ENCODE peak calls at places on chromosomes 4 and X, in ten cellular contexts. O, E, K, F, Y, P, D, M, A and W are unnamed samples. For H3K4me1, the result is how much of the 10 kb centered on the place peaks cover.

GRCh38 chr4:147340111-147340510 is 140.8 kb upstream of the EDNRA start:
- DNase-seq in O (peak), E (no peak), K (no peak), F (peak), Y (no peak), P (peak), D (no peak), M (no peak), A (no peak), W (no peak)

GRCh38 chrX:51568586-51568985 is 50.1 kb downstream of the CENPVL3 start:
- DNase-seq in O (no peak), E (peak), K (no peak), F (peak), Y (no peak), P (no peak), D (no peak), M (no peak), A (no peak), W (no peak)

GRCh38 chr4:96729641-96730040 is 889.7 kb downstream of the PDHA2 start:
- DNase-seq in O (no peak), E (no peak), K (no peak), F (no peak), Y (no peak), P (no peak), D (no peak), M (no peak), A (no peak), W (no peak)

GRCh38 chrX:29922607-29923006 is 292.8 kb upstream of the MAGEB2 start:
- DNase-seq in O (no peak), E (no peak), K (no peak), F (no peak), Y (no peak), P (no peak), D (no peak), M (no peak), A (no peak), W (no peak)

GRCh38 chr4:104967034-104967401 is 179.7 kb upstream of the TET2 start:
- DNase-seq in O (no peak), E (no peak), K (no peak), F (no peak), Y (no peak), P (no peak), D (no peak), M (peak), A (no peak), W (no peak)

GRCh38 chr4:2817701-2818350 is 24.9 kb downstream of the SH3BP2 start:
- DNase-seq in O (no peak), E (no peak), K (no peak), F (no peak), Y (no peak), P (peak), D (no peak), M (peak), A (no peak), W (no peak)

GRCh38 chr4:24212642-24213041 is 322.8 kb upstream of the PPARGC1A start:
- DNase-seq in O (no peak), E (no peak), K (no peak), F (no peak), Y (no peak), P (no peak), D (no peak), M (no peak), A (no peak), W (no peak)

GRCh38 chr4:182842991-182843390 is 74.2 kb downstream of the DCTD start:
- DNase-seq in O (no peak), E (no peak), K (no peak), F (no peak), Y (no peak), P (no peak), D (no peak), M (no peak), A (no peak), W (no peak)

GRCh38 chr4:153634737-153635353 is 49.2 kb upstream of the TLR2 start:
- DNase-seq in O (no peak), E (peak), K (no peak), F (peak), Y (no peak), P (no peak), D (no peak), M (no peak), A (no peak), W (no peak)

GRCh38 chr4:25821899-25822298 is 40.9 kb downstream of the SEL1L3 start:
- DNase-seq in O (no peak), E (no peak), K (no peak), F (no peak), Y (no peak), P (no peak), D (no peak), M (no peak), A (no peak), W (no peak)

GRCh38 chr4:89929425-89930272 is 35.0 kb downstream of the MMRN1 start:
- DNase-seq in O (no peak), E (no peak), K (no peak), F (no peak), Y (no peak), P (no peak), D (no peak), M (no peak), A (no peak), W (no peak)

DNA sequence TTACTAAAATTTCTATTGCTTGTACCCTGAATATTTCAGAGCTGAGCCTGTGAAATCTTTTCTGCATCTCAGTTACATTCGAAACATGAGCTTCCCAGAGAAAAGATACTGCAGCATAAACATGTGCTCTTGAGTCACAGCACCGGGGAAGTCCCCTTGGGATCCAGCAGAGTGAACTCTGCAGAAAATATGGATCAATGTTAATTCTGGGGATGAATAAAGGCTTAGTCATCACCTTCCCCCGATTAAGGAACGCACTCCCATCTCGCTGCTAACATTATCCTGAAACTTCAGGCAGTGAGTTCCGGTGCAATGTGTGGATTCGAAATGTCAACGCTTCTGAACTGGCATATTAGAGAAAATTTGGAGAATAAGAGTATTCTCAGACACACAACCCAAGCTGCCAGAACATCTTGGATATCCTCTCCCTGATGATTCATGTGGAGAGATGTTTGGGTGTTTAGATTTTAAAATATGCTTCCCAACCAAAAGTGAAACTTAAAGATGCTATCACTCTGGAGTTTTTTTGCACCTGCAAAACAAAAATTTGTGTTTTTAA is 90.8 kb downstream of the IRF2 start:
- DNase-seq in O (peak), E (peak), K (peak), F (peak), Y (peak), P (peak), D (peak), M (peak), A (peak), W (no peak)
- H3K4me1 ChIP-seq in O (under half), E (under half), K (under half), F (under half), Y (under half), P (under half), D (half or more), M (half or more), A (half or more), W (half or more)

GRCh38 chr4:10111067-10111801 is 5.4 kb downstream of the WDR1 start:
- DNase-seq in O (no peak), E (no peak), K (no peak), F (no peak), Y (no peak), P (no peak), D (no peak), M (no peak), A (no peak), W (no peak)

GRCh38 chr4:10113362-10114047 is 3.1 kb downstream of the WDR1 start:
- DNase-seq in O (no peak), E (no peak), K (no peak), F (no peak), Y (no peak), P (no peak), D (no peak), M (no peak), A (no peak), W (no peak)

GRCh38 chr4:10114147-10114546 is 2.5 kb downstream of the WDR1 start:
- DNase-seq in O (no peak), E (no peak), K (no peak), F (no peak), Y (no peak), P (no peak), D (no peak), M (no peak), A (no peak), W (no peak)

GRCh38 chr4:10114607-10115006 is 2.0 kb downstream of the WDR1 start:
- DNase-seq in O (no peak), E (no peak), K (no peak), F (no peak), Y (no peak), P (no peak), D (no peak), M (no peak), A (no peak), W (no peak)

GRCh38 chr4:10112658-10113284 is 3.8 kb downstream of the WDR1 start:
- DNase-seq in O (no peak), E (no peak), K (no peak), F (no peak), Y (no peak), P (no peak), D (no peak), M (no peak), A (no peak), W (no peak)
- TF ChIP-seq POLR2A in O (no peak), E (no peak), K (no peak), F (no peak), Y (no peak), P (no peak), D (no peak), M (no peak), A (no peak), W (no peak)

GRCh38 chr4:85860066-85860465 is 385.1 kb downstream of the ARHGAP24 start:
- DNase-seq in O (no peak), E (no peak), K (no peak), F (peak), Y (no peak), P (no peak), D (no peak), M (no peak), A (no peak), W (no peak)
- H3K27ac ChIP-seq in O (no peak), E (no peak), K (no peak), F (no peak), Y (no peak), P (no peak), D (no peak), M (no peak), A (peak), W (no peak)

GRCh38 chr4:108532187-108532586 is 88.2 kb upstream of the RPL34 start:
- DNase-seq in O (no peak), E (no peak), K (no peak), F (no peak), Y (no peak), P (no peak), D (no peak), M (peak), A (no peak), W (no peak)

GRCh38 chr4:108529102-108529501 is 91.3 kb upstream of the RPL34 start:
- DNase-seq in O (no peak), E (no peak), K (no peak), F (no peak), Y (no peak), P (no peak), D (no peak), M (no peak), A (no peak), W (no peak)

GRCh38 chr4:108529984-108530901 is 90.1 kb upstream of the RPL34 start:
- DNase-seq in O (no peak), E (no peak), K (no peak), F (no peak), Y (no peak), P (no peak), D (no peak), M (no peak), A (no peak), W (no peak)

GRCh38 chr4:108533245-108533844 is 87.0 kb upstream of the RPL34 start:
- DNase-seq in O (no peak), E (no peak), K (no peak), F (no peak), Y (no peak), P (no peak), D (no peak), M (no peak), A (no peak), W (no peak)

DNA sequence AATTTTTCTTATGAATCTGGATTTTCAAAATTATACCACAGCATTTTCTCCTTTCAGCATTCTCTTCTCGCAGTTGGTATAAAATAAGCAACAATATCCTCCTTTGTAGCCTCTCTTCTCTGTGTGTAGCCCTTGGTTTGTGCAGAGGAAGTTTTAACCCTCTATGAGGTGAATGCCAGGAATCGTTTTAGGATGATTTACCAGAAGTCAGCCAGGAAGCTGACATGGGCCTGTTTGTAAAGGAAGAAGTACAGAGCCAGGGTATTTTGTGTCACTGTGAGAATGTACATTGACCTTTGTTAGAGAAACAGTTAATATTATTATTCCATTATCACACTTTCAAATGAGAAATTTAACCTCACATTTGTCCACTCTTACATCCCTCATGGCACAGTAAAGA is 88.9 kb upstream of the RPL34 start:
- DNase-seq in O (no peak), E (no peak), K (no peak), F (no peak), Y (no peak), P (no peak), D (no peak), M (no peak), A (no peak), W (no peak)
- H3K4me1 ChIP-seq in O (under half), E (under half), K (under half), F (under half), Y (under half), P (under half), D (under half), M (under half), A (under half), W (under half)